ENCODE peak calls at places on chromosome 20, in seven cellular contexts. Q, P, V, H, K, J and T are unnamed samples. For H3K4me1, the result is how much of the 10 kb centered on the place peaks cover.

GRCh38 chr20:44646641-44647274 is 4.7 kb downstream of the ADA start:
- DNase-seq in Q (no peak), P (peak), V (no peak), H (no peak), K (no peak), J (peak), T (no peak)

GRCh38 chr20:10524034-10524476 is 89.0 kb downstream of the SLX4IP start:
- DNase-seq in Q (peak), P (peak), V (peak), H (no peak), K (no peak), J (peak), T (no peak)

GRCh38 chr20:38031957-38032356 is 1.3 kb downstream of the TTI1 start:
- DNase-seq in Q (no peak), P (no peak), V (no peak), H (no peak), K (no peak), J (no peak), T (no peak)

GRCh38 chr20:63055575-63056235 is 48.9 kb upstream of the BHLHE23 start:
- DNase-seq in Q (no peak), P (no peak), V (no peak), H (no peak), K (no peak), J (no peak), T (peak)

GRCh38 chr20:20710847-20711315 is 1.6 kb downstream of the RALGAPA2 start:
- DNase-seq in Q (no peak), P (peak), V (no peak), H (peak), K (peak), J (no peak), T (peak)

GRCh38 chr20:59817846-59818245 is 115.6 kb downstream of the SYCP2 start:
- DNase-seq in Q (peak), P (no peak), V (no peak), H (no peak), K (no peak), J (no peak), T (no peak)

GRCh38 chr20:21798384-21798783 is 92.9 kb downstream of the PAX1 start:
- DNase-seq in Q (no peak), P (no peak), V (no peak), H (no peak), K (no peak), J (no peak), T (no peak)

GRCh38 chr20:59013031-59013951 is 5.9 kb upstream of the TUBB1 start:
- DNase-seq in Q (no peak), P (no peak), V (no peak), H (no peak), K (no peak), J (no peak), T (no peak)

GRCh38 chr20:50865114-50865513 is 66.1 kb downstream of the ADNP start:
- DNase-seq in Q (no peak), P (no peak), V (no peak), H (no peak), K (no peak), J (no peak), T (no peak)

GRCh38 chr20:36101201-36101600 is 53.3 kb upstream of the EPB41L1 start:
- DNase-seq in Q (no peak), P (peak), V (no peak), H (no peak), K (peak), J (no peak), T (no peak)

GRCh38 chr20:10978713-10979112 is 304.9 kb upstream of the JAG1 start:
- DNase-seq in Q (no peak), P (no peak), V (no peak), H (no peak), K (no peak), J (no peak), T (no peak)

GRCh38 chr20:48471176-48471575 is 356.6 kb downstream of the PREX1 start:
- DNase-seq in Q (no peak), P (no peak), V (no peak), H (no peak), K (no peak), J (no peak), T (no peak)

GRCh38 chr20:38181207-38181693 is 16.2 kb upstream of the TGM2 start:
- DNase-seq in Q (no peak), P (no peak), V (no peak), H (no peak), K (no peak), J (no peak), T (no peak)

GRCh38 chr20:63156221-63156671 is 59.7 kb downstream of the YTHDF1 start:
- DNase-seq in Q (no peak), P (no peak), V (no peak), H (no peak), K (no peak), J (no peak), T (no peak)

GRCh38 chr20:38119446-38119845 is 45.6 kb downstream of the TGM2 start:
- DNase-seq in Q (no peak), P (no peak), V (no peak), H (no peak), K (no peak), J (no peak), T (no peak)

GRCh38 chr20:53345536-53346070 is 248.0 kb downstream of the ZNF217 start:
- DNase-seq in Q (no peak), P (no peak), V (no peak), H (no peak), K (no peak), J (no peak), T (no peak)

GRCh38 chr20:20292472-20292871 is 75.4 kb upstream of the INSM1 start:
- DNase-seq in Q (no peak), P (no peak), V (no peak), H (no peak), K (no peak), J (no peak), T (no peak)

GRCh38 chr20:51934301-51935002 is 132.1 kb upstream of the SALL4 start:
- DNase-seq in Q (no peak), P (no peak), V (no peak), H (no peak), K (no peak), J (no peak), T (no peak)

GRCh38 chr20:32088759-32089158 is 20.8 kb upstream of the TM9SF4 start:
- DNase-seq in Q (no peak), P (no peak), V (no peak), H (no peak), K (no peak), J (no peak), T (no peak)

GRCh38 chr20:35626386-35627001 is 10.9 kb downstream of the SPAG4 start:
- DNase-seq in Q (no peak), P (no peak), V (no peak), H (no peak), K (no peak), J (no peak), T (peak)

GRCh38 chr20:20743511-20744169 is 31.2 kb upstream of the RALGAPA2 start:
- DNase-seq in Q (peak), P (peak), V (peak), H (peak), K (peak), J (no peak), T (peak)

GRCh38 chr20:50005378-50006020 is 22.7 kb downstream of the SNAI1 start:
- DNase-seq in Q (no peak), P (no peak), V (no peak), H (no peak), K (no peak), J (no peak), T (no peak)

GRCh38 chr20:52748235-52748950 is 223.8 kb upstream of the TSHZ2 start:
- DNase-seq in Q (no peak), P (no peak), V (no peak), H (no peak), K (no peak), J (no peak), T (no peak)

GRCh38 chr20:11083841-11084240 is 410.0 kb upstream of the JAG1 start:
- DNase-seq in Q (no peak), P (no peak), V (no peak), H (no peak), K (no peak), J (peak), T (no peak)

GRCh38 chr20:49349678-49350077 is 71.8 kb upstream of the ZNFX1 start:
- DNase-seq in Q (peak), P (peak), V (peak), H (no peak), K (no peak), J (no peak), T (no peak)

GRCh38 chr20:43537921-43538854 is 20.6 kb upstream of the SGK2 start:
- DNase-seq in Q (peak), P (peak), V (peak), H (peak), K (peak), J (peak), T (no peak)

GRCh38 chr20:20593447-20594170 is 118.8 kb downstream of the RALGAPA2 start:
- DNase-seq in Q (peak), P (no peak), V (peak), H (peak), K (no peak), J (peak), T (no peak)

GRCh38 chr20:64255361-64256281 is at the start of gene PCMTD2:
- DNase-seq in Q (peak), P (peak), V (peak), H (peak), K (peak), J (peak), T (peak)

DNA sequence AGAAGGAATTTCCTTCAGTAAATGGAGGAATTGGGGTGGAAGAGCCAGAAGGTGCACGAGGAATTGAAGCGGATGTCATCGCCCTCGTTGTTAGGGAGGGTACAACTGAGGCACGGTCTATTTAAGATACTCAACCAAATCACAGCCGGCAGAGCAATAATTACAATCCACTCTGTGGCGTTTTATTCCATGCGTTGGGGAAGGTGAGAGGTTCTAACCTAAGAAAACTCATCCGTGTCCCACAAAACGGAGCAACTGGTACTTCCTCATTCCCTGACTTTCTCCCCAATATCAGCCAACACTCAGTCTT is 802 bp upstream of the RRBP1 start:
- DNase-seq in Q (no peak), P (no peak), V (no peak), H (no peak), K (no peak), J (no peak), T (no peak)
- TF ChIP-seq CTCF in Q (no peak), P (no peak), V (no peak), H (no peak), K (no peak), J (no peak), T (no peak)

GRCh38 chr20:18139832-18140231 is 2.2 kb downstream of the KAT14 start:
- DNase-seq in Q (no peak), P (no peak), V (no peak), H (peak), K (no peak), J (no peak), T (no peak)

GRCh38 chr20:18138266-18138582 is 561 bp downstream of the KAT14 start:
- DNase-seq in Q (no peak), P (no peak), V (no peak), H (no peak), K (no peak), J (no peak), T (no peak)

GRCh38 chr20:18138639-18139583 is 1.2 kb downstream of the KAT14 start:
- DNase-seq in Q (no peak), P (no peak), V (no peak), H (peak), K (no peak), J (no peak), T (no peak)

GRCh38 chr20:18133962-18134361 is 3.7 kb upstream of the KAT14 start:
- DNase-seq in Q (no peak), P (peak), V (no peak), H (no peak), K (peak), J (no peak), T (no peak)

GRCh38 chr20:18137412-18138265 is at the start of the genes KAT14 and PET117:
- DNase-seq in Q (peak), P (peak), V (peak), H (peak), K (peak), J (peak), T (peak)
- TF ChIP-seq POLR2A in Q (no peak), P (peak), V (peak), H (peak), K (peak), J (peak), T (peak)

DNA sequence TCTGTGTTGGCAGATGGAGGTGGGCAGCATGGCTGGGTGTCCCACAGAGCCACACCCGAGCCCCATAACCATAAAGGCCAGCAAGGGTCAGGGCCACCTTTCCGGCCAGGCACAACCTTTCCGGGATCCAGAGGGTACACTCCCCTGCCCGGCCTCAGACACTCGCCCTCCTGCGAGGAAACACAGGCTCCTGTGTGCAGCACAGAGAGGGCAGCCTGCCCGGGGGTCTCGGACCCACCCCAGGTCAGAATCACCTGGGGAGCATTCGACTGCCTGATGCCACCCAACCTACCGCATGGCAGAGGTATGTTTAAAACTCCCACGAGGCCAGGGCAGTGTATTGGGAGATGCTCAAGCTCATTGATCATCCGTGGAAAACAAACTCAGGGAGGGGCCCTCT is 260.3 kb downstream of the TAF4 start:
- DNase-seq in Q (no peak), P (no peak), V (no peak), H (no peak), K (no peak), J (no peak), T (no peak)
- H3K4me1 ChIP-seq in Q (under half), P (under half), V (under half), H (under half), K (under half), J (under half), T (under half)

DNA sequence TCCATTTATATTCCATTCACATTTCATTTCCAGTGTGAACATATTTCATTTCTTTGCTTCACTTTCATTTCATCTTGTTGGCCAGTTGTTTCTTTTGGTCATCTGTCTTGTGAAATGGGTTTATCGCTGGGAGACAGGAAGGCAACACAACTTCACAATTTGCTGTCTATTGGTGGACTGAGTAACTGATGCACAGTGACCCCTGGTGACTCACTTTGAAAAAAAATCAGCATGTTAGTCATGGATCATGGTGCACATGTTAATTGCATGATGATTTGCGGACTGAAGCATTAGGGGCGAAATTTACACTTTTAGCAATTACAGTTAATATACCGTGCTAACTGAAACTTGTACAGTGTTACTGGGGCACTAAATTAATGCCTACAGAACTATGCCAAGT is 37.1 kb downstream of the SLC24A3 start:
- DNase-seq in Q (peak), P (no peak), V (no peak), H (no peak), K (no peak), J (peak), T (no peak)
- TF ChIP-seq CTCF in Q (no peak), P (no peak), V (no peak), H (peak), K (no peak), J (no peak), T (no peak)

GRCh38 chr20:7090753-7091310 is 323.3 kb downstream of the BMP2 start:
- DNase-seq in Q (no peak), P (peak), V (no peak), H (no peak), K (no peak), J (no peak), T (no peak)
- TF ChIP-seq POLR2A in Q (no peak), P (no peak), V (no peak), H (no peak), K (no peak), J (no peak), T (no peak)

DNA sequence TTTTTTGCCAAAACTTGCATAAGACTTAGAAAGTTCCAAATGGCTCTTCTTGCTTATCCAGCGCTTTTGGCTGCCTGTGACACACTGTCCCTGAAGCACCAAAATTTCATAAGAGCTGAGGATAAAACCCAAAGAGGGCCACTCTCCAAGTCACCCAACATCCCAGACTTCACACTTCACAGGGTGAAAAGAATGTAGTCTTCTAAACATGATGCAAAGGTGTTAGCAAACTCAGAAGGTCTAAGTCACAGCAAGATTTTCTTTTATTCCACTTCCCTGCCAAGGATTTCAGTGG is 44.4 kb upstream of the CD93 start:
- DNase-seq in Q (no peak), P (no peak), V (no peak), H (no peak), K (no peak), J (no peak), T (no peak)
- H3K4me1 ChIP-seq in Q (under half), P (under half), V (under half), H (under half), K (under half), J (under half), T (under half)

DNA sequence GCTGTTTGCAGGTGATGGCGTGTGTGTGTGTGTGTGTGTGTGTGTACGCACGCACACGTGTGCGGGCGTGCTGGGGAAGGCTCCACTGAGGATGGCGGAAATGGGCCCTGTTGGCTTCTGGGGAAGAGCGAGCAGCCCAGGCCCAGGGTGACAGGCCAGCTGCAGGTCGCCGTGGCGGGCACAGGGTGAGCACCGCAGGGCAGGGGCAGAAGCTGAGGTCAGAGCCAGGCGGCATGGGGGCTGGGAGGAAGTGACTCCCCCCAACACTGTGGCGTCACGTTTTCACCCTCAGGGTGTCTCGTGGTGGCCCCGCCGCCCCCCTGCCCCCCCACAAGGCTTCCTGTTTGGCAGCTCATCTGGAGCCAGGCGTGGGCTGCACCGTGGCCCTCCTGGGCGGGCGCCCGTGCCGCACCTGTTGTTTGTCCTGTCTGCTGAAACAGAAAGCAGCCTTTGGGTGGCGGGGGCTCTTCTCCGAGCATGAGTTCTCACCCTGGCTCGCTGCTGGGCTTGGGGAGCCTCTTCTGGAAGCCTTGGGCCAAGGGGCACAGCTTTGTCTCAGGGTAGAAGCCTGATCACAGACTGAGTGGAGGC is 7.1 kb downstream of the RBM38 start:
- DNase-seq in Q (no peak), P (peak), V (peak), H (no peak), K (peak), J (no peak), T (peak)
- TF ChIP-seq CTCF in Q (no peak), P (no peak), V (no peak), H (no peak), K (no peak), J (no peak), T (no peak)